ENCODE peak calls at places on chromosomes 3 and 15, in seven cellular contexts. P is OCI-LY7, B is GM23248, N is neuronal stem cell, U is GM23338, I is IMR-90, T is HCT116. G is an unnamed sample.

GRCh38 chr3:128496602-128497304 is 3.8 kb upstream of the GATA2 start:
- DNase-seq in P (no peak), B (peak), N (no peak), U (peak), I (no peak), T (no peak), G (peak)

GRCh38 chr3:38542401-38543298 is 46.5 kb downstream of the EXOG start:
- DNase-seq in P (no peak), B (no peak), N (no peak), U (no peak), I (peak), T (no peak), G (no peak)

GRCh38 chr3:54577313-54577712 is 350.5 kb downstream of the LRTM1 start:
- DNase-seq in P (no peak), B (peak), N (no peak), U (no peak), I (no peak), T (no peak), G (no peak)

GRCh38 chr3:173396191-173397041 is 1.1 kb upstream of the NLGN1 start:
- DNase-seq in P (no peak), B (peak), N (peak), U (peak), I (no peak), T (no peak), G (peak)

GRCh38 chr3:101995371-101996046 is 146.2 kb downstream of the NFKBIZ start:
- DNase-seq in P (no peak), B (peak), N (no peak), U (no peak), I (peak), T (no peak), G (no peak)

GRCh38 chr3:13580256-13581023 is 31.5 kb downstream of the FBLN2 start:
- DNase-seq in P (no peak), B (no peak), N (no peak), U (no peak), I (no peak), T (no peak), G (no peak)

GRCh38 chr15:81073796-81074195 is 60.3 kb upstream of the CFAP161 start:
- DNase-seq in P (no peak), B (no peak), N (no peak), U (no peak), I (no peak), T (no peak), G (no peak)

GRCh38 chr3:19363071-19363470 is 214.8 kb downstream of the KCNH8 start:
- DNase-seq in P (no peak), B (no peak), N (no peak), U (no peak), I (no peak), T (no peak), G (no peak)

GRCh38 chr15:88118741-88119140 is 137.8 kb downstream of the NTRK3 start:
- DNase-seq in P (no peak), B (no peak), N (no peak), U (no peak), I (no peak), T (no peak), G (no peak)

DNA sequence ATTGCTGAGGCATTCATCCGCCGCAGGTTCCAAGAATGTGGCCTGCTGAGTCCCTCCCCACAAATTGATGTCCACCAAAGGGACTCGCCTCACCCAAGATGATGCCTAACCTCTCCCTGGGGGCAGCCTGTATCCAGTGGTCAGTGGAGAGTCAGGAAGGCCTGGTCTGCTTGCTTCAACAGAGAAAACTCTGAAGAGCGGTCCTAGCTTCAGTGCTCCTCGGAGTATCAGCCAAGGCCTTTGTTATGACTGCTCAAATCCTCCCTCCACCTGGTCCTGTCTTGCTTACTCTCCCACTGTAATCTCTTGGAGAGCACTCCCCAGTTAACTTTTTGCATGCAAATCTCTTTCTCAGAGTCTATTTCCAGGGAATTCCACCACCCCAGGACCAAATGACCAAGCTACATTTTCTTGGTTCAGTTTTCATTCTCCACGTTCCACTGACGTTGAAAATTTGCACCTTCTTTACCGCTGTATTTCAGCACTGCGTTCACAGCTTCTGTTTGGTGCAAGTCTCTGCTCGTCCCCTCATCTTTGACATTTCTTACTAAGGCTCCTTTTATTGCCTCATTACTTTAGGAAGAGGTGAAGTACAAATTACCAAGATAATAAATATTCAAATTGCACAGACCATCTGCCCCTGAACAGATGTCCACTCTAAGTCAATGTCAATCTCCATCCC is 22.3 kb downstream of the CMTM7 start:
- DNase-seq in P (no peak), B (no peak), N (no peak), U (peak), I (no peak), T (no peak), G (no peak)
- H2AFZ ChIP-seq in P (no peak), B (no peak), N (no peak), U (no peak), I (no peak), T (no peak), G (no peak)

DNA sequence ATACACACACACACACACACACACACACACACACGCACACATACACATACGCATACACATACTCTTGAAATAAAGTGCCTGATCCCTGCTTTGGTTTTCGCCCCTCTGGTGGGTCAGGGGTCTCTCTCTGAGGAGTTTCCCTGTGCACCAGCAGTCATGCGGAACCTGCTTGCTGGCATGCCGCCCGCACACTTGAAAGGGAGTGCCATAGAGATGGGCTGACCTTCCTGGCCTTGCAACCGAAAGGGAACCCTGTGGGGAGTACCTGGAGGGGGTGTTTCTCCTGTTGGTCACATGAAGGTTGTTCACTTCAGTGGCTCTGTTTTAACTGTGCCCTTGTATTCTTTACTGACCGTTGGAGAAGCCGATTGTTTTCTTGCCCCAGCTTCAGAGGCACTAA is 752.3 kb downstream of the NR2F2 start:
- DNase-seq in P (no peak), B (no peak), N (peak), U (peak), I (no peak), T (no peak), G (no peak)
- H3K4me2 ChIP-seq in P (no peak), B (no peak), N (no peak), U (no peak), I (no peak), T (no peak), G (no peak)

GRCh38 chr3:126390201-126390600 is 4.5 kb upstream of the CFAP100 start:
- DNase-seq in P (no peak), B (no peak), N (no peak), U (no peak), I (no peak), T (no peak), G (no peak)

GRCh38 chr3:126389792-126390142 is 4.9 kb upstream of the CFAP100 start:
- DNase-seq in P (no peak), B (no peak), N (no peak), U (no peak), I (no peak), T (no peak), G (no peak)

GRCh38 chr3:126391631-126392030 is 3.1 kb upstream of the CFAP100 start:
- DNase-seq in P (no peak), B (no peak), N (no peak), U (no peak), I (no peak), T (no peak), G (no peak)

GRCh38 chr3:126390751-126391150 is 4.0 kb upstream of the CFAP100 start:
- DNase-seq in P (no peak), B (no peak), N (no peak), U (no peak), I (no peak), T (no peak), G (no peak)

DNA sequence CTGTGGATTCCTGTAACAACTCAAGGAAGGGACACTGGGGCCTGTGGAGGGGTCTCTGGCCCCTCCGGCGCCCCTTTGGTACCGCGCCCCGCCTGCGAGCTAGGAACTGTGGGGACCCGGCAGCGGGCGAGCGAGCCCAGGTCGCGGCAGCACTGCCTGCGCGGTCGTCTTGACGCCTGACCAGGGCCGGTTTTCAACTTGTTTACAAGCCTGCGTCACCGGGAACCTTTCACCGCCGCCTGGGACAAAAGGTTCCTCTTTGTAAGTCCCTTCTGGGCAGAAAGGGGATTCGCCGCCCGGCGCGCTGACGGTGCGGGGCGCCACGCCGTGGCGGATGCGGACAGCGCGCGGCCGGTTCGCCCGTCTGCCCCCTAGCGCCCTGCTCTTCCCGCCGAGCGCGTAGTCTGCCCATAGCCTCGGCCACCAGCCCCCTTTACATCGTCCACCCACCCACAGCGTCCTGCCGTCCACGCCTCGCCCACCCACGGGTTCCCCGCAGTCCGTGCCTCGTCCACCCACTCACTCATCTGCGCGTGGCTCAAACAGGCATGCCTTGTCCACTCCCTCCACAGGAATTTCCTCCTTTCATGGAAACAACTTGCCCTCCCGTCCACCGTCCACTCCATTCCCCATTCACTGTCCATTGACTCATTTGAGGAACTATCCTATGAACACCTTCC is 5.5 kb upstream of the CFAP100 start:
- DNase-seq in P (peak), B (peak), N (peak), U (peak), I (peak), T (peak), G (peak)
- H2AFZ ChIP-seq in P (peak), B (peak), N (peak), U (peak), I (peak), T (peak), G (peak)

DNA sequence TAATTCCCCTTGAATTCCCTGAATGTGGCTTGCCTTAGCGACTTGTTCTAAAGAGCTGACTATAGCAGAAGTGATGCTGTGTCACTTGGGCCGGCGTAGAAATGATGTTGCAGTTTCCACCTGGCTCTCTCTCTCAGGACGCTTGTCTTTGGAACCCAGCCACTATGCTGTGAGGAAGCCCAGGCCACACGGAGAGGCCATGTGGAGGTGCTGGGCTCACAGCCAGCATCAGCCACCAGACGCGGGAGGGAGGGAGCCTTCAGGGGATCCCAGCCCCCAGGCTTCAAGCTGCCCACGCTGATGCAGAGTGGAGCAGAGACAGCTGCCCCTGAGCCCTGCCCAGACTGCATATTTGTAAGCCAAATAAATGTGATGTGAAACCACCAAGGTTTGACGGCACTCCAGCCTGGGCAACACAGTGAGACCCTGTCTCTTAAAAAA is 18.6 kb downstream of the RNU5B-1 start:
- DNase-seq in P (no peak), B (no peak), N (no peak), U (no peak), I (peak), T (no peak), G (peak)
- H3K4me2 ChIP-seq in P (no peak), B (no peak), N (no peak), U (no peak), I (no peak), T (no peak), G (no peak)

GRCh38 chr3:15875016-15875689 is 77.4 kb upstream of the ANKRD28 start:
- DNase-seq in P (no peak), B (peak), N (no peak), U (no peak), I (peak), T (no peak), G (no peak)
- H2AFZ ChIP-seq in P (no peak), B (no peak), N (no peak), U (no peak), I (peak), T (no peak), G (no peak)

DNA sequence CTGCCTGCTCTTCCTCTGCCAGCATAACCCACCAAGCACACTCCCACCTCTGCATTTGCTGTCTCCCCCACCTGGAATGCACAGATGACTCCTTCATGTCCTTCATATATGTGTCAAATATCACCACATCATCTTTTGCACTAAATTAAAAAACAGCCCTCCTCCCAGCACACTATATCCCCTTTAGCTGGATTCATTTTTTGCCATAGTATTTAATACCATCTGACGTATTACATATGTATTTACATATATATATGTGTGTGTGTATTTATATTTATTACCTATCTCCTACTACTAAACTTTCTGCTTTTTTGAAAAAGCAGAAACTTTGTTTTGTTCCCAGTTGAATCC is 29.4 kb upstream of the UBL7 start:
- DNase-seq in P (no peak), B (no peak), N (no peak), U (no peak), I (no peak), T (no peak), G (no peak)
- H3K4me2 ChIP-seq in P (peak), B (no peak), N (no peak), U (peak), I (no peak), T (peak), G (no peak)

GRCh38 chr3:170419301-170420087 is 826 bp downstream of the CLDN11 start:
- DNase-seq in P (no peak), B (peak), N (no peak), U (peak), I (peak), T (no peak), G (peak)
- H2AFZ ChIP-seq in P (no peak), B (peak), N (no peak), U (peak), I (peak), T (no peak), G (peak)

GRCh38 chr3:149575213-149575961 is 82.4 kb downstream of the WWTR1 start:
- DNase-seq in P (no peak), B (peak), N (no peak), U (no peak), I (peak), T (no peak), G (peak)
- H3K4me2 ChIP-seq in P (no peak), B (peak), N (no peak), U (peak), I (peak), T (peak), G (peak)

GRCh38 chr15:38425269-38425668 is 28.7 kb upstream of the FAM98B start:
- DNase-seq in P (no peak), B (no peak), N (no peak), U (no peak), I (no peak), T (no peak), G (no peak)
- H2AFZ ChIP-seq in P (no peak), B (no peak), N (no peak), U (no peak), I (no peak), T (no peak), G (no peak)

G was measured in neural progenitor cell.